ENCODE peak calls at places on chromosomes 12 and 14, in seven cellular contexts. E is tibial artery; A is stimulated activated CD8-positive, alpha-beta memory T cell treated with anti-CD3 and anti-CD28 coated beads, Interleukin-7, amount 100 ng/mL, for 1 hour; T is NCI-H1694 treated with DMSO at 0.1 percent for 48 hours; L is nucleus accumbens; O is activated naive CD4-positive, alpha-beta T cell treated with anti-CD3 and anti-CD28 coated beads, Interleukin-2, amount 50 U/mL, for 16 hours; I is stimulated activated CD4-positive, alpha-beta T cell treated with anti-CD3 and anti-CD28 coated beads, Interleukin-15, amount 100 ng/mL, for 24 hours. V is an unnamed sample.

GRCh38 chr12:97283297-97283696 is 179.3 kb upstream of the RMST start:
- DNase-seq in T (no peak), O (no peak), L (no peak), E (no peak), A (no peak), I (peak), V (no peak)

GRCh38 chr12:5220835-5221234 is 177.2 kb downstream of the KCNA5 start:
- DNase-seq in E (no peak), T (no peak), O (no peak), I (peak), L (no peak), A (no peak), V (no peak)

GRCh38 chr14:94867209-94867608 is 97.3 kb upstream of the GSC start:
- DNase-seq in O (no peak), E (no peak), L (no peak), T (no peak), I (no peak), A (no peak), V (no peak)

GRCh38 chr14:80584638-80585505 is 356.7 kb downstream of the CEP128 start:
- DNase-seq in E (no peak), L (no peak), A (no peak), O (no peak), T (no peak), I (no peak), V (no peak)

GRCh38 chr14:32203928-32204357 is 874 bp upstream of the RNU6-8 start:
- DNase-seq in L (peak), T (peak), A (no peak), I (peak), E (no peak), O (peak), V (peak)

GRCh38 chr14:84465890-84466289 is 1064.1 kb upstream of the FLRT2 start:
- DNase-seq in T (no peak), E (no peak), L (no peak), A (no peak), I (no peak), O (no peak), V (no peak)

GRCh38 chr14:60165547-60165876 is 314 bp upstream of the DHRS7 start:
- DNase-seq in O (no peak), I (no peak), L (no peak), A (no peak), E (no peak), T (peak), V (no peak)

GRCh38 chr14:58966991-58967390 is 221.5 kb upstream of the DAAM1 start:
- DNase-seq in L (no peak), E (no peak), O (no peak), I (no peak), T (no peak), A (no peak), V (no peak)

GRCh38 chr12:124854637-124855184 is 9.0 kb downstream of the SCARB1 start:
- DNase-seq in E (no peak), I (no peak), L (no peak), O (no peak), A (no peak), T (no peak), V (no peak)

GRCh38 chr14:24237463-24237955 is 4.8 kb downstream of the GMPR2 start:
- DNase-seq in E (no peak), T (no peak), I (no peak), A (no peak), L (no peak), O (no peak), V (no peak)

GRCh38 chr12:6372403-6373003 is 2.9 kb downstream of the SCNN1A start:
- DNase-seq in L (no peak), A (no peak), E (peak), O (no peak), T (no peak), I (no peak), V (no peak)

GRCh38 chr12:46559311-46559710 is 186.7 kb upstream of the SLC38A2 start:
- DNase-seq in T (no peak), O (no peak), E (no peak), I (no peak), L (no peak), A (no peak), V (no peak)

GRCh38 chr14:103108749-103109207 is 14.3 kb downstream of the EXOC3L4 start:
- DNase-seq in E (no peak), A (no peak), O (peak), L (no peak), T (peak), I (no peak), V (no peak)

GRCh38 chr14:90439874-90440442 is 43.1 kb downstream of the CALM1 start:
- DNase-seq in I (no peak), T (no peak), E (no peak), A (no peak), O (no peak), L (peak), V (no peak)

GRCh38 chr12:84624601-84625000 is 288.0 kb downstream of the SLC6A15 start:
- DNase-seq in O (no peak), A (no peak), T (no peak), E (no peak), L (no peak), I (no peak), V (no peak)

GRCh38 chr12:3741882-3742672 is 10.8 kb downstream of the CRACR2A start:
- DNase-seq in E (no peak), T (no peak), O (no peak), I (no peak), A (no peak), L (no peak), V (no peak)

GRCh38 chr12:92624236-92624635 is 78.6 kb upstream of the PLEKHG7 start:
- DNase-seq in L (no peak), O (no peak), E (no peak), I (no peak), T (no peak), A (no peak), V (no peak)

GRCh38 chr12:98456583-98457573 is 58.5 kb upstream of the TMPO start:
- DNase-seq in T (no peak), L (no peak), I (peak), O (peak), E (peak), A (no peak), V (peak)

GRCh38 chr12:124913474-124914391 is 717 bp downstream of the UBC start:
- DNase-seq in A (peak), T (no peak), I (peak), O (peak), L (no peak), E (peak), V (peak)

GRCh38 chr12:19689801-19690472 is 250.6 kb downstream of the AEBP2 start:
- DNase-seq in T (no peak), O (no peak), A (no peak), E (no peak), I (no peak), L (no peak), V (no peak)

GRCh38 chr12:6089041-6089823 is 35.2 kb downstream of the VWF start:
- DNase-seq in I (no peak), E (peak), T (no peak), L (no peak), O (no peak), A (no peak), V (no peak)

GRCh38 chr14:101111620-101112290 is 208.2 kb upstream of the RTL1 start:
- DNase-seq in O (no peak), A (no peak), T (no peak), I (no peak), L (no peak), E (peak), V (no peak)

GRCh38 chr14:103259801-103260628 is 74.0 kb upstream of the EIF5 start:
- DNase-seq in T (no peak), L (no peak), I (no peak), A (no peak), E (no peak), O (no peak), V (no peak)

GRCh38 chr12:121578230-121579189 is 2.3 kb downstream of the KDM2B start:
- DNase-seq in L (peak), T (no peak), O (peak), I (peak), A (no peak), E (no peak), V (peak)

GRCh38 chr14:83765200-83765599 is 1764.7 kb upstream of the FLRT2 start:
- DNase-seq in O (no peak), A (no peak), E (no peak), L (no peak), T (no peak), I (no peak), V (no peak)

GRCh38 chr14:103889313-103890051 is 38.8 kb upstream of the TDRD9 start:
- DNase-seq in E (no peak), A (no peak), O (no peak), L (no peak), T (no peak), I (no peak), V (no peak)

GRCh38 chr12:7130791-7131501 is 775 bp downstream of the CLSTN3 start:
- DNase-seq in I (peak), L (peak), A (no peak), T (peak), O (peak), E (no peak), V (peak)

GRCh38 chr12:3204143-3204542 is 127.0 kb downstream of the TSPAN9 start:
- DNase-seq in A (no peak), I (no peak), O (no peak), E (no peak), L (no peak), T (no peak), V (peak)

GRCh38 chr14:102272392-102272791 is 32.6 kb downstream of the MOK start:
- DNase-seq in O (no peak), A (no peak), T (no peak), I (no peak), L (no peak), E (no peak), V (no peak)

GRCh38 chr14:77485901-77486678 is 12.5 kb downstream of the ISM2 start:
- DNase-seq in O (no peak), I (no peak), E (no peak), T (no peak), A (no peak), L (no peak), V (no peak)

GRCh38 chr14:74897642-74898041 is 15.9 kb downstream of the DLST start:
- DNase-seq in E (no peak), T (no peak), A (no peak), L (no peak), O (no peak), I (no peak), V (no peak)

GRCh38 chr14:36952702-36953101 is 219.7 kb downstream of the SLC25A21 start:
- DNase-seq in O (no peak), L (no peak), I (no peak), A (no peak), T (no peak), E (no peak), V (no peak)

GRCh38 chr14:98444077-98444476 is 827.9 kb downstream of the BCL11B start:
- DNase-seq in A (no peak), O (peak), E (no peak), I (no peak), L (no peak), T (no peak), V (no peak)

GRCh38 chr12:124898200-124898950 is 16.1 kb downstream of the UBC start:
- DNase-seq in T (peak), I (peak), L (peak), O (peak), E (peak), A (no peak), V (peak)

GRCh38 chr14:105069887-105070759 is 4.9 kb upstream of the GPR132 start:
- DNase-seq in O (peak), E (peak), A (no peak), I (peak), L (no peak), T (no peak), V (no peak)

GRCh38 chr14:31127690-31128089 is 79.9 kb downstream of the HECTD1 start:
- DNase-seq in E (no peak), T (no peak), O (no peak), I (no peak), L (no peak), A (no peak), V (no peak)

GRCh38 chr12:21910642-21911041 is 30.6 kb downstream of the ABCC9 start:
- DNase-seq in A (no peak), E (no peak), L (no peak), O (no peak), I (no peak), T (no peak), V (no peak)

V was measured in cerebellum.